ENCODE peak calls at places on chromosomes 5 and 9, in five cellular contexts. B is GM23338, Y is HCT116, E is K562, X is HepG2. Q is an unnamed sample.

GRCh38 chr5:111749303-111750026 is 7.5 kb downstream of the NREP start:
- DNase-seq in B (no peak), E (no peak), X (no peak), Y (no peak), Q (no peak)

GRCh38 chr5:127950707-127951356 is 132.7 kb upstream of the SLC12A2 start:
- DNase-seq in X (no peak), E (no peak), B (no peak), Y (no peak), Q (no peak)

GRCh38 chr5:115453391-115454095 is 91.0 kb downstream of the FEM1C start:
- DNase-seq in Y (no peak), B (no peak), X (no peak), E (no peak), Q (no peak)

GRCh38 chr5:84069608-84070179 is 315.0 kb downstream of the EDIL3 start:
- DNase-seq in B (peak; percentile 4), X (no peak), E (no peak), Y (no peak), Q (no peak)

GRCh38 chr5:71757590-71758543 is 38.8 kb downstream of the CARTPT start:
- DNase-seq in B (peak; percentile 86), E (peak; percentile 59), Y (peak; percentile 61), X (peak; percentile 67), Q (peak; percentile 38)

GRCh38 chr5:8650197-8650596 is 781.2 kb downstream of the MTRR start:
- DNase-seq in X (no peak), E (no peak), B (no peak), Y (no peak), Q (no peak)

GRCh38 chr5:120207139-120207538 is 257.0 kb upstream of the PRR16 start:
- DNase-seq in B (no peak), E (no peak), Y (no peak), X (no peak), Q (no peak)

GRCh38 chr5:35963381-35963843 is 25.0 kb upstream of the CAPSL start:
- DNase-seq in B (peak; percentile 76), X (no peak), E (peak; percentile 58), Y (no peak), Q (no peak)

GRCh38 chr9:69020746-69021145 is 6.8 kb upstream of the PRKACG start:
- DNase-seq in Y (no peak), E (peak; percentile 70), B (no peak), X (no peak), Q (no peak)

GRCh38 chr5:125295405-125295872 is 549.0 kb upstream of the ZNF608 start:
- DNase-seq in B (no peak), E (no peak), Y (no peak), X (no peak), Q (no peak)

GRCh38 chr9:136921718-136922117 is 22.8 kb downstream of the FBXW5 start:
- DNase-seq in Y (no peak), E (no peak), B (no peak), X (no peak), Q (no peak)
- TF ChIP-seq POLR2AphosphoS5 in Y (no peak), E (no peak), B (no peak), X (no peak), Q (no peak)

GRCh38 chr9:31335529-31336234 is 1048.8 kb upstream of the ACO1 start:
- DNase-seq in E (no peak), B (no peak), Y (no peak), X (no peak), Q (no peak)

GRCh38 chr9:31334837-31335528 is 1049.5 kb upstream of the ACO1 start:
- DNase-seq in B (no peak), E (no peak), Y (no peak), X (no peak), Q (no peak)

GRCh38 chr9:31336391-31336790 is 1048.1 kb upstream of the ACO1 start:
- DNase-seq in B (no peak), E (no peak), X (no peak), Y (no peak), Q (no peak)

DNA sequence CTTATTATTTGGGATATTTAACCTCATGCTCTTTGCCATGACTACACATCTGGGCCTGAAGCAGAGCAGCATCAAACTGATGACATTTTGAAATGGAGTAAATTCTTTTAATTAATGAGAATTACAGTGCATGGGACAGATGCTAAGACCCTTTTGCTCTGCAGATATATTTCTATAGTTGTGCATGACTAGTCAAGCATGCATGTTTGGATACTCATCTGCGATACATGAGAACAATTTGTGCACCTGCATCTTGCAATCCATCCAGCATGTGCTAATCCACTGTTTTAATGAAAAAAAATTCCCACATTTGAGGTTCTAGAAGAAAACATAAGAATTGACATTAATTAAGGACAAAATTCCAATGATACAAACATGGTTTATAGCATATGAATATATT is 1047.6 kb upstream of the ACO1 start:
- DNase-seq in E (no peak), Y (no peak), B (no peak), X (no peak), Q (no peak)
- TF ChIP-seq REST in E (no peak), Y (no peak), B (no peak), X (no peak), Q (no peak)

GRCh38 chr5:132437604-132438275 is 52.8 kb downstream of the IRF1 start:
- DNase-seq in X (no peak), E (peak; percentile 90), Y (no peak), B (peak; percentile 61), Q (no peak)
- TF ChIP-seq POLR2AphosphoS5 in X (no peak), E (no peak), Y (no peak), B (no peak), Q (no peak)

GRCh38 chr5:126810983-126811382 is 34.0 kb downstream of the LMNB1 start:
- DNase-seq in Y (no peak), B (no peak), X (no peak), E (no peak), Q (no peak)

GRCh38 chr5:126809932-126810331 is 33.0 kb downstream of the LMNB1 start:
- DNase-seq in E (no peak), B (no peak), Y (no peak), X (no peak), Q (no peak)

GRCh38 chr5:126812199-126812570 is 35.2 kb downstream of the LMNB1 start:
- DNase-seq in E (no peak), X (no peak), B (no peak), Y (no peak), Q (no peak)

GRCh38 chr5:126808619-126809018 is 31.7 kb downstream of the LMNB1 start:
- DNase-seq in X (peak; percentile 15), E (peak; percentile 24), Y (no peak), B (peak; percentile 35), Q (no peak)

GRCh38 chr5:126811515-126812198 is 34.7 kb downstream of the LMNB1 start:
- DNase-seq in B (no peak), Y (no peak), X (no peak), E (peak; percentile 9), Q (no peak)
- TF ChIP-seq REST in B (no peak), Y (no peak), X (no peak), E (no peak), Q (no peak)

GRCh38 chr9:134779640-134780039 is 101.0 kb upstream of the FCN2 start:
- DNase-seq in X (no peak), Y (no peak), E (no peak), B (no peak), Q (no peak)

GRCh38 chr9:134777153-134777552 is 103.5 kb upstream of the FCN2 start:
- DNase-seq in X (no peak), B (no peak), Y (no peak), E (no peak), Q (no peak)

GRCh38 chr9:134776080-134776796 is 104.4 kb upstream of the FCN2 start:
- DNase-seq in B (no peak), X (no peak), E (no peak), Y (no peak), Q (no peak)

GRCh38 chr9:134778156-134778555 is 102.5 kb upstream of the FCN2 start:
- DNase-seq in E (no peak), Y (no peak), X (no peak), B (no peak), Q (no peak)

DNA sequence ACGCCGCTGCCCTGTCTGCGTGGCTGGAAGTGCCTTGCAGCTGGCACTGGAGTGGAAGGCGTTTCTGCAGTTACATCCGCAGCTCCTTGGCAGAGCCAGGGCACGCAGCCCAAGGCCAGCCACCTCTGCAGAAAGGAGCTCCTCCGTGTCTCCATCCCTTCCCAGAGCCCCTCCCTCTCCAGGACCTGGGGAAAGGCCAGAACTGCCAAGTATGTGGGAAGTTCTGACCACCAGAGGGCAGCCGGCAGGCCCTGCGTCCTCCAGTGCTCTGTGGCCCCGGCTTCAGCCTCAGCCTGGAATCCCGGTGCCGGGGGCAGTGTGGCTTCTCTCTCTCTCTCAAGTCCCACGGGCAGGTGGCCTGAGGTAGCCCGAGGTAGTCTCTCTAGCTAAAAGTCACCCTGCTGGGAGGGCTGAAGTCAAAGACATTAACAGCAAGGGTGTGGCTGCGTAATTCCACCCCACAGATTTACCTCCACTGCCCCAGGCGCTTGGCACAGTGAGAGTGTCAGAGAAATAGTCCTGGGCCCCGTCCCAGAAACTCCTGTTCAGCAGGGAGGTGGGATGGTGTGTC is 101.7 kb upstream of the FCN2 start:
- DNase-seq in Y (peak; percentile 33), B (peak; percentile 89), E (peak; percentile 62), X (peak; percentile 48), Q (no peak)
- TF ChIP-seq POLR2AphosphoS5 in Y (no peak), B (no peak), E (no peak), X (no peak), Q (no peak)

GRCh38 chr5:2093859-2094615 is 211.3 kb upstream of the IRX4 start:
- DNase-seq in X (no peak), Y (no peak), B (no peak), E (no peak), Q (no peak)
- TF ChIP-seq REST in X (no peak), Y (no peak), B (no peak), E (no peak), Q (no peak)

DNA sequence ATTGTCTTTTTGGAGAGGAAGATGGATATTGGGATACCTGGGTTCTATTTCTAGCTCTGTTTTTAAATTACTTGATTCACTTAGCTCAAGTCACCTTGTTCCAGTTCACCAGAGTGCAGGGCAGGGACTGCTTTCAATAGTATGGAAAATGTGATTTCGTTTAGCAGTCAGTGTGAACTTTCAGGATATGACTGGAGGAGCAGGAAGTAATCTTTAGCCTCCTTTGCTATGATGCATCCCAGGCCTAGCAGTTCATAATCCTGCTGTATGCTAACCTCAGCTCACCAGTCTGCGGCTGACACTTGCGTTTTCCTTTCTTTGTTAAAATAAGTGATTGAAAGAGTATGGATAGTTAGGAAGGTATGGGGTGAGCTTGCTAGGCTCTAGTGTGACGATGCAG is 169.7 kb downstream of the ARHGAP26 start:
- DNase-seq in E (no peak), X (no peak), B (no peak), Y (no peak), Q (no peak)
- TF ChIP-seq POLR2AphosphoS5 in E (no peak), X (no peak), B (no peak), Y (no peak), Q (no peak)

Q was measured in HL-60.